ENCODE peak calls at places on chromosomes 6 and 20, in five cellular contexts. R is kidney glomerular epithelial cell; T is psoas muscle; J is H7; X is activated CD4-positive, alpha-beta T cell treated with anti-CD3 and anti-CD28 coated beads for 1 hour. F is an unnamed sample.

GRCh38 chr6:92777146-92777740 is 642.1 kb downstream of the EPHA7 start:
- DNase-seq in R (peak), T (no peak), J (peak), X (no peak), F (no peak)

GRCh38 chr6:45829873-45830272 is 185.8 kb downstream of the CLIC5 start:
- DNase-seq in R (no peak), T (no peak), J (no peak), X (no peak), F (no peak)

GRCh38 chr6:134267917-134268361 is 50.0 kb downstream of the SGK1 start:
- DNase-seq in R (no peak), T (no peak), J (peak), X (no peak), F (no peak)

GRCh38 chr6:133544419-133544818 is 303.3 kb downstream of the EYA4 start:
- DNase-seq in R (no peak), T (no peak), J (no peak), X (no peak), F (no peak)

GRCh38 chr20:38559764-38560163 is 21.2 kb upstream of the ADIG start:
- DNase-seq in R (no peak), T (no peak), J (no peak), X (no peak), F (no peak)

GRCh38 chr6:123402052-123402451 is 234.7 kb downstream of the TRDN start:
- DNase-seq in R (no peak), T (no peak), J (no peak), X (no peak), F (no peak)

GRCh38 chr6:97189767-97190166 is 93.2 kb downstream of the MMS22L start:
- DNase-seq in R (no peak), T (no peak), J (no peak), X (no peak), F (no peak)

GRCh38 chr6:76885861-76886301 is 577.4 kb downstream of the HTR1B start:
- DNase-seq in R (no peak), T (no peak), J (no peak), X (no peak), F (no peak)

GRCh38 chr6:13526718-13527668 is 39.6 kb upstream of the GFOD1 start:
- DNase-seq in R (no peak), T (peak), J (no peak), X (no peak), F (peak)

GRCh38 chr20:1326031-1326930 is 2.7 kb downstream of the SDCBP2 start:
- DNase-seq in R (no peak), T (no peak), J (no peak), X (no peak), F (no peak)

GRCh38 chr20:62331347-62331746 is 28.6 kb downstream of the ADRM1 start:
- DNase-seq in R (no peak), T (no peak), J (no peak), X (no peak), F (no peak)

GRCh38 chr6:18221288-18221615 is 43.1 kb downstream of the DEK start:
- DNase-seq in R (no peak), T (no peak), J (no peak), X (no peak), F (no peak)

GRCh38 chr6:152094992-152095592 is 287.6 kb downstream of the ESR1 start:
- DNase-seq in R (peak), T (peak), J (no peak), X (no peak), F (no peak)

GRCh38 chr6:3382399-3383279 is 74.2 kb downstream of the SLC22A23 start:
- DNase-seq in R (no peak), T (no peak), J (no peak), X (no peak), F (no peak)

GRCh38 chr6:150425508-150425907 is 56.7 kb downstream of the IYD start:
- DNase-seq in R (no peak), T (no peak), J (no peak), X (no peak), F (no peak)

GRCh38 chr20:2006452-2007381 is 12.9 kb upstream of the PDYN start:
- DNase-seq in R (peak), T (no peak), J (peak), X (no peak), F (no peak)

GRCh38 chr20:63023071-63023835 is 16.5 kb upstream of the BHLHE23 start:
- DNase-seq in R (no peak), T (peak), J (peak), X (no peak), F (no peak)

GRCh38 chr20:46348972-46349741 is 40.9 kb upstream of the CDH22 start:
- DNase-seq in R (peak), T (peak), J (peak), X (peak), F (peak)